ENCODE peak calls at places on chromosomes 13 and 19, in ten cellular contexts. H is left cardiac atrium; J is AG09319; W is stimulated activated CD4-positive, alpha-beta T cell treated with anti-CD3 and anti-CD28 coated beads, Interleukin-2, amount 100 ng/mL, for 48 hours; Y is activated naive CD8-positive, alpha-beta T cell treated with anti-CD3 and anti-CD28 coated beads for 36 hours; L is bronchial epithelial cell; M is uterus; Q is central memory CD8-positive, alpha-beta T cell; V is left colon; G is naive B cell. A is an unnamed sample.

GRCh38 chr13:43484432-43485225 is 302.1 kb downstream of the ENOX1 start:
- DNase-seq in H (no peak), J (no peak), W (no peak), Y (peak), L (no peak), M (no peak), Q (no peak), V (no peak), G (no peak), A (no peak)

GRCh38 chr13:29434217-29434940 is 161.1 kb downstream of the SLC7A1 start:
- DNase-seq in H (no peak), J (no peak), W (no peak), Y (no peak), L (no peak), M (no peak), Q (no peak), V (no peak), G (peak), A (no peak)

GRCh38 chr19:15313649-15314279 is 18.6 kb downstream of the BRD4 start:
- DNase-seq in H (no peak), J (no peak), W (no peak), Y (no peak), L (no peak), M (no peak), Q (no peak), V (no peak), G (no peak), A (no peak)

GRCh38 chr13:114077938-114078335 is 54.5 kb downstream of the RASA3 start:
- DNase-seq in H (peak), J (peak), W (no peak), Y (no peak), L (no peak), M (peak), Q (no peak), V (no peak), G (no peak), A (no peak)

GRCh38 chr13:37905736-37906135 is 36.2 kb upstream of the TRPC4 start:
- DNase-seq in H (no peak), J (no peak), W (no peak), Y (no peak), L (no peak), M (no peak), Q (no peak), V (no peak), G (no peak), A (no peak)

GRCh38 chr19:8500158-8500557 is 2.3 kb downstream of the PRAM1 start:
- DNase-seq in H (no peak), J (no peak), W (no peak), Y (no peak), L (no peak), M (no peak), Q (no peak), V (no peak), G (no peak), A (no peak)

GRCh38 chr19:54042989-54043388 is 20.7 kb downstream of the VSTM1 start:
- DNase-seq in H (no peak), J (no peak), W (no peak), Y (no peak), L (no peak), M (no peak), Q (no peak), V (no peak), G (no peak), A (no peak)

GRCh38 chr19:2015611-2015950 is at the start of gene BTBD2:
- DNase-seq in H (no peak), J (peak), W (peak), Y (peak), L (peak), M (peak), Q (no peak), V (peak), G (no peak), A (peak)

GRCh38 chr13:90118467-90119071 is 1228.9 kb upstream of the MIR17HG start:
- DNase-seq in H (no peak), J (no peak), W (no peak), Y (no peak), L (no peak), M (no peak), Q (no peak), V (no peak), G (no peak), A (no peak)

A was measured in AG04449.